ENCODE peak calls at places on chromosomes 4 and X, in seven cellular contexts. H is H9; K is NT2/D1; F is activated T-helper 9 cell treated with anti-CD3 and anti-CD28 coated beads, Interleukin-2, amount 50 U/mL, for 16 hours; T is NCI-H2029; N is KG1; V is mesendoderm. Q is an unnamed sample.

GRCh38 chrX:107628662-107629532 is 587 bp downstream of the PRPS1 start:
- DNase-seq in T (peak), N (no peak), F (peak), H (peak), K (no peak), V (peak), Q (peak)

GRCh38 chr4:26077840-26078239 is 163.8 kb downstream of the SMIM20 start:
- DNase-seq in K (no peak), T (no peak), F (no peak), V (no peak), H (no peak), N (no peak), Q (no peak)

GRCh38 chrX:120768681-120769080 is 107.0 kb downstream of the CT47B1 start:
- DNase-seq in N (no peak), F (no peak), V (no peak), K (no peak), H (no peak), T (no peak), Q (no peak)

GRCh38 chrX:35773958-35774564 is 24.1 kb upstream of the MAGEB16 start:
- DNase-seq in F (no peak), K (no peak), N (no peak), V (no peak), T (no peak), H (no peak), Q (no peak)

GRCh38 chr4:127782025-127782274 is 172 bp upstream of the HSPA4L start:
- DNase-seq in K (peak), H (peak), T (peak), V (peak), F (no peak), N (no peak), Q (peak)

GRCh38 chr4:169253904-169254303 is 16.9 kb downstream of the SH3RF1 start:
- DNase-seq in F (no peak), N (no peak), H (no peak), K (no peak), V (no peak), T (no peak), Q (no peak)

GRCh38 chr4:98938386-98938785 is 9.5 kb upstream of the EIF4E start:
- DNase-seq in H (no peak), N (no peak), V (peak), K (no peak), F (no peak), T (no peak), Q (no peak)

GRCh38 chrX:107273795-107274194 is 67.4 kb downstream of the DNAAF6 start:
- DNase-seq in H (no peak), N (no peak), T (no peak), F (no peak), K (no peak), V (no peak), Q (no peak)

GRCh38 chr4:107760281-107760947 is 40.4 kb upstream of the PAPSS1 start:
- DNase-seq in F (no peak), K (no peak), N (no peak), V (peak), T (no peak), H (no peak), Q (no peak)

GRCh38 chr4:151158979-151159378 is 59.6 kb downstream of the RPS3A start:
- DNase-seq in K (no peak), T (no peak), N (no peak), H (no peak), F (no peak), V (no peak), Q (no peak)

GRCh38 chr4:15438939-15439524 is 11.2 kb downstream of the C1QTNF7 start:
- DNase-seq in K (no peak), V (no peak), F (no peak), H (no peak), N (no peak), T (no peak), Q (no peak)

GRCh38 chr4:1298461-1298860 is 8.8 kb downstream of the MAEA start:
- DNase-seq in T (no peak), K (no peak), N (no peak), H (no peak), V (no peak), F (no peak), Q (no peak)

GRCh38 chr4:48906283-48907173 is at the start of gene OCIAD2:
- DNase-seq in V (peak), N (peak), F (peak), K (peak), T (peak), H (peak), Q (peak)

GRCh38 chr4:164396439-164396838 is 357.5 kb upstream of the SMIM31 start:
- DNase-seq in N (no peak), T (no peak), F (no peak), K (no peak), H (no peak), V (peak), Q (no peak)

GRCh38 chr4:152109585-152110509 is 349.0 kb upstream of the GATB start:
- DNase-seq in K (no peak), H (no peak), F (no peak), N (no peak), T (no peak), V (no peak), Q (no peak)

GRCh38 chrX:135973548-135974278 is at the start of gene MMGT1:
- DNase-seq in T (peak), F (peak), V (peak), N (peak), K (no peak), H (peak), Q (peak)

GRCh38 chr4:15436515-15436914 is 8.7 kb downstream of the C1QTNF7 start:
- DNase-seq in T (no peak), N (no peak), V (no peak), H (no peak), F (no peak), K (no peak), Q (no peak)

GRCh38 chrX:40109288-40110008 is 11.7 kb upstream of the BCOR start:
- DNase-seq in F (no peak), T (peak), N (no peak), K (no peak), V (peak), H (peak), Q (no peak)

GRCh38 chr4:3497095-3497494 is 34.0 kb downstream of the DOK7 start:
- DNase-seq in N (no peak), K (no peak), F (no peak), T (no peak), V (no peak), H (no peak), Q (no peak)

GRCh38 chr4:94947681-94948108 is 189.9 kb downstream of the BMPR1B start:
- DNase-seq in T (no peak), H (peak), V (peak), N (no peak), F (no peak), K (no peak), Q (no peak)

GRCh38 chr4:26206339-26206738 is 114.5 kb upstream of the RBPJ start:
- DNase-seq in V (no peak), T (peak), K (no peak), F (no peak), N (no peak), H (no peak), Q (no peak)

GRCh38 chr4:663046-663437 is 11.0 kb downstream of the ATP5ME start:
- DNase-seq in T (no peak), K (no peak), N (no peak), H (no peak), V (no peak), F (no peak), Q (no peak)

Q was measured in DMS79.